ENCODE peak calls at places on chromosomes 1 and 21, in six cellular contexts. J is mesendoderm, O is H9, D is H1, T is neuronal stem cell, X is mesenchymal stem cell. W is an unnamed sample.

GRCh38 chr1:43708006-43708412 is 673 bp downstream of the ST3GAL3 start:
- DNase-seq in T (no peak), D (no peak), X (peak; percentile 74), O (peak; percentile 62), J (peak; percentile 72), W (peak; percentile 57)

GRCh38 chr1:32828341-32828740 is 10.9 kb downstream of the S100PBP start:
- DNase-seq in D (no peak), O (no peak), J (peak; percentile 30), X (peak; percentile 33), T (no peak), W (peak; percentile 28)

GRCh38 chr1:79617777-79618176 is 611.2 kb upstream of the ADGRL4 start:
- DNase-seq in J (peak; percentile 5), X (no peak), D (no peak), O (no peak), T (no peak), W (no peak)

GRCh38 chr1:2074944-2075740 is 24.9 kb downstream of the PRKCZ start:
- DNase-seq in O (no peak), X (no peak), D (no peak), J (peak; percentile 7), T (no peak), W (peak; percentile 21)

GRCh38 chr1:101022294-101022693 is 3.3 kb downstream of the DPH5 start:
- DNase-seq in X (peak; percentile 43), T (no peak), J (no peak), O (no peak), D (no peak), W (peak; percentile 77)

GRCh38 chr1:245599413-245600174 is 444.8 kb downstream of the KIF26B start:
- DNase-seq in D (no peak), O (peak; percentile 28), T (no peak), J (peak; percentile 73), X (peak; percentile 97), W (peak; percentile 94)

GRCh38 chr1:110335265-110335664 is 3.9 kb upstream of the RBM15 start:
- DNase-seq in T (no peak), J (no peak), X (no peak), O (no peak), D (no peak), W (no peak)

GRCh38 chr1:22529901-22530621 is 33.2 kb upstream of the EPHA8 start:
- DNase-seq in O (peak; percentile 18), X (no peak), T (no peak), J (peak; percentile 68), D (no peak), W (no peak)

GRCh38 chr1:76546354-76546933 is 320.8 kb upstream of the ST6GALNAC5 start:
- DNase-seq in T (no peak), J (no peak), O (no peak), X (no peak), D (no peak), W (no peak)

GRCh38 chr1:2032737-2033136 is 13.6 kb downstream of the GABRD start:
- DNase-seq in O (no peak), T (no peak), D (no peak), J (no peak), X (no peak), W (no peak)

GRCh38 chr1:96973605-96974004 is 252.0 kb downstream of the PTBP2 start:
- DNase-seq in J (no peak), O (no peak), X (no peak), D (no peak), T (no peak), W (peak; percentile 33)

GRCh38 chr1:37157634-37158033 is 123.3 kb upstream of the GRIK3 start:
- DNase-seq in D (peak; percentile 7), T (no peak), O (no peak), X (no peak), J (no peak), W (no peak)

GRCh38 chr1:228804640-228805413 is 69.5 kb downstream of the RHOU start:
- DNase-seq in O (peak; percentile 44), X (no peak), J (peak; percentile 37), D (peak; percentile 44), T (no peak), W (no peak)

GRCh38 chr1:25804244-25804963 is 4.4 kb downstream of the SELENON start:
- DNase-seq in O (no peak), D (no peak), T (no peak), J (no peak), X (no peak), W (no peak)

GRCh38 chr1:76070538-76070937 is 4.0 kb upstream of the ST6GALNAC3 start:
- DNase-seq in T (no peak), D (no peak), J (no peak), X (no peak), O (no peak), W (peak; percentile 26)

GRCh38 chr1:234320549-234320948 is 52.7 kb upstream of the COA6 start:
- DNase-seq in J (no peak), T (no peak), O (no peak), D (no peak), X (no peak), W (no peak)

GRCh38 chr1:22738069-22738435 is 27.4 kb downstream of the EPHB2 start:
- DNase-seq in X (no peak), D (no peak), T (no peak), O (no peak), J (no peak), W (no peak)

GRCh38 chr1:212606734-212607205 is 1.8 kb upstream of the ATF3 start:
- DNase-seq in T (no peak), O (no peak), D (no peak), J (no peak), X (peak; percentile 42), W (no peak)

GRCh38 chr1:42682739-42683529 is 716 bp downstream of the YBX1 start:
- DNase-seq in O (peak; percentile 39), T (peak; percentile 57), J (peak; percentile 56), D (peak; percentile 55), X (peak; percentile 81), W (peak; percentile 69)

GRCh38 chr1:80392529-80392928 is 1386.0 kb upstream of the ADGRL4 start:
- DNase-seq in J (no peak), T (no peak), O (no peak), D (no peak), X (peak; percentile 9), W (no peak)

GRCh38 chr1:116909511-116910378 is at the start of gene PTGFRN:
- DNase-seq in T (peak; percentile 67), D (peak; percentile 86), O (peak; percentile 64), J (peak; percentile 93), X (peak; percentile 65), W (peak; percentile 6)

GRCh38 chr1:40857737-40858136 is 4.4 kb downstream of the CITED4 start:
- DNase-seq in O (no peak), T (no peak), X (no peak), D (no peak), J (no peak), W (no peak)

GRCh38 chr1:234553241-234554156 is 56.5 kb downstream of the IRF2BP2 start:
- DNase-seq in T (no peak), J (peak; percentile 44), D (no peak), O (peak; percentile 10), X (peak; percentile 89), W (peak; percentile 94)

GRCh38 chr21:42614811-42615342 is 38.5 kb upstream of the PDE9A start:
- DNase-seq in J (peak; percentile 75), O (no peak), D (no peak), T (no peak), X (peak; percentile 11), W (no peak)

GRCh38 chr1:230940848-230941247 is 37.8 kb downstream of the TTC13 start:
- DNase-seq in T (no peak), D (no peak), X (peak; percentile 35), O (no peak), J (no peak), W (peak; percentile 65)

GRCh38 chr1:202590119-202590518 is 120.1 kb downstream of the SYT2 start:
- DNase-seq in J (no peak), X (no peak), D (no peak), O (no peak), T (no peak), W (no peak)
- H3K18ac ChIP-seq in J (no peak overlapping the region), X (peak overlapping the region; percentile 86), D (no peak overlapping the region), O (no peak overlapping the region), T (no peak overlapping the region), W (peak overlapping the region; percentile 87)

GRCh38 chr1:183097438-183098051 is 74.3 kb downstream of the LAMC1 start:
- DNase-seq in O (no peak), D (no peak), T (no peak), X (peak; percentile 94), J (no peak), W (peak; percentile 94)
- H3K4me1 ChIP-seq in O (peaks cover 24% of the 10 kb centered on the region), D (peaks cover 24% of the 10 kb centered on the region), T (peaks cover 9% of the 10 kb centered on the region), X (peaks cover 12% of the 10 kb centered on the region), J (peaks cover 7% of the 10 kb centered on the region), W (peaks cover 29% of the 10 kb centered on the region)

DNA sequence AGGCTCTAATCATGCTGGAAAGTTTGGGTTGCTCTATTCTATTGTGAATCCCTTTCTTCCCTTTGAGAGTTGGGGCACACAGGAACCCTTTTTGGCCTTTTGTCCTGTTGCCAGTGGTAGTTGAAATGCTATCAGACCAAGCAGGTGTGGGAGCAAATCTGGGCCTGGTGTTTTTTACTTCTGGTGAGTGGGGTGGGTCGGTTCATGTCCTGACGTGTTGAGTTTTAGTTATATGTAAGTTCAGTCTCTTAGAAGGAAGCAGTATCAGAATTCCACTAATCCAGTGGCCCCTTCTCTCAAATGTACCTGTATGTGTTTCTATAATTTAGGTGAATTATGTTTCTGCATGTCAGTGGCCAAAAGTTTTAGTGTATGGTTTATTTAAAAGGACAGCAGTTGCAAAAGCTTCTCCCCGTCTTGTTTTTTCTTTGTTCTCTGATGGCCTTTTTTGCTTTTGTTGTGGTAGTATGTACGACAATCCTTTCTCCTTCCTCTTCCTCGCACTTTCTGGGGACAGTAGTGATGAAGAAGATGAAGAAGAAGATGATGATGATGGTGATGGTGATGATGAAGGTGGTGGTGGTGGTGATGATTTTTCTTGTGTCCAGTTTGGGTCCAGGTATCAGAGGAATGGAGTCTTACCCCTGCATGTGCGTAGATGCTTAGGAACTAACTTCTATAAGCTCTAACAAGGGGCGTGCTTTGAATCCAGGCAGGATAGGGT is 74.2 kb downstream of the UBE4B start:
- DNase-seq in O (no peak), T (no peak), D (no peak), X (no peak), J (no peak), W (no peak)
- H3K18ac ChIP-seq in O (no peak overlapping the region), T (no peak overlapping the region), D (no peak overlapping the region), X (no peak overlapping the region), J (no peak overlapping the region), W (no peak overlapping the region)

GRCh38 chr1:94259635-94260289 is 22.4 kb upstream of the ARHGAP29 start:
- DNase-seq in X (no peak), J (no peak), O (peak; percentile 55), D (no peak), T (no peak), W (peak; percentile 31)

GRCh38 chr1:94255476-94255875 is 18.1 kb upstream of the ARHGAP29 start:
- DNase-seq in T (no peak), J (no peak), X (no peak), O (no peak), D (no peak), W (peak; percentile 33)

GRCh38 chr1:94260635-94261387 is 23.4 kb upstream of the ARHGAP29 start:
- DNase-seq in X (no peak), O (no peak), J (no peak), T (no peak), D (no peak), W (no peak)

GRCh38 chr1:94257451-94257850 is 20.1 kb upstream of the ARHGAP29 start:
- DNase-seq in J (no peak), O (no peak), D (no peak), X (no peak), T (no peak), W (no peak)

DNA sequence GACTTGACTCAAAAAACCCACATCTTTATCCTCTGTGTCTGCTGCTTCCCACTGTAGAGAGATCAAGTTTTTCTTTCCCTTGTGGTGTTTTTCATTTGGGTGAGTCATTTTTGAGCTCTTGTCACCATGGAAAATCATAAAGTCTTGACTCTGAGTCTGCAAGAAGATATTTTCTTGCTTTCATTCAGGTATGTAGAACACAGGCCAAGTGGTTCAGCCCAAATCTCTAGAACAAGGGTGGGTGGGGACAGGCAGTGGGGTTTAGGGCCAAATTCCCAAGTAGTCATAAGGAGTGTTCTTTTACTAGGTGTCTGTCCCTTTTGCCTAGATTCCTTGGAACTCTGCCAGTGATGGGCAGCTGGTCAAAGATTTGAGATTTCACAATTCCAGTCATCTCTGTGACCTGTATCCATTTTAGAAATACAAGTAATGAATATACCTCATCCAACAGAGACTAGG is 21.5 kb upstream of the ARHGAP29 start:
- DNase-seq in D (no peak), O (no peak), T (no peak), J (no peak), X (peak; percentile 60), W (peak; percentile 92)
- H3K4me1 ChIP-seq in D (peaks cover 5% of the 10 kb centered on the region), O (peaks cover 4% of the 10 kb centered on the region), T (no peaks in the 10 kb centered on the region), J (no peaks in the 10 kb centered on the region), X (peaks cover 2% of the 10 kb centered on the region), W (peaks cover 5% of the 10 kb centered on the region)